ENCODE peak calls at places on chromosomes 1 and 21, in nine cellular contexts. G, F, R, K, N, Q, W, I and A are unnamed samples.

GRCh38 chr1:97849350-97850339 is 71.2 kb downstream of the DPYD start:
- DNase-seq in G (no peak), F (no peak), R (no peak), K (no peak), N (peak), Q (no peak), W (peak), I (no peak), A (peak)

GRCh38 chr1:61490924-61491323 is 234.0 kb downstream of the TM2D1 start:
- DNase-seq in G (no peak), F (no peak), R (no peak), K (no peak), N (no peak), Q (no peak), W (no peak), I (no peak), A (no peak)

GRCh38 chr21:17003221-17003620 is 509.6 kb upstream of the CXADR start:
- DNase-seq in G (no peak), F (no peak), R (no peak), K (no peak), N (peak), Q (no peak), W (no peak), I (no peak), A (peak)

GRCh38 chr1:217528271-217528670 is 102.6 kb downstream of the GPATCH2 start:
- DNase-seq in G (no peak), F (no peak), R (no peak), K (no peak), N (no peak), Q (no peak), W (no peak), I (no peak), A (peak)

GRCh38 chr1:7278045-7278444 is 492.8 kb downstream of the CAMTA1 start:
- DNase-seq in G (no peak), F (no peak), R (no peak), K (no peak), N (no peak), Q (no peak), W (no peak), I (no peak), A (no peak)

GRCh38 chr1:60283690-60284089 is 210.1 kb upstream of the C1orf87 start:
- DNase-seq in G (no peak), F (no peak), R (no peak), K (no peak), N (no peak), Q (no peak), W (no peak), I (no peak), A (no peak)

GRCh38 chr1:228369608-228370438 is 36.8 kb downstream of the TRIM11 start:
- DNase-seq in G (peak), F (peak), R (peak), K (peak), N (no peak), Q (peak), W (no peak), I (peak), A (no peak)

GRCh38 chr1:8303141-8303540 is 14.8 kb upstream of the SLC45A1 start:
- DNase-seq in G (no peak), F (no peak), R (no peak), K (no peak), N (no peak), Q (no peak), W (no peak), I (no peak), A (peak)

GRCh38 chr1:116986531-116987255 is 14.9 kb upstream of the CD101 start:
- DNase-seq in G (no peak), F (no peak), R (no peak), K (no peak), N (no peak), Q (peak), W (no peak), I (no peak), A (no peak)

GRCh38 chr21:17466166-17466565 is 46.7 kb upstream of the CXADR start:
- DNase-seq in G (no peak), F (no peak), R (no peak), K (no peak), N (no peak), Q (no peak), W (no peak), I (no peak), A (peak)

GRCh38 chr1:17356387-17356992 is 15.5 kb upstream of the PADI6 start:
- DNase-seq in G (no peak), F (no peak), R (no peak), K (no peak), N (no peak), Q (no peak), W (no peak), I (no peak), A (no peak)
- H3K4me3 ChIP-seq in G (no peak), F (no peak), R (no peak), K (no peak), N (no peak), Q (no peak), W (no peak), I (no peak), A (no peak)

GRCh38 chr1:155983191-155984023 is 5.1 kb upstream of the ARHGEF2 start:
- DNase-seq in G (peak), F (no peak), R (peak), K (peak), N (peak), Q (no peak), W (peak), I (peak), A (peak)

GRCh38 chr1:155979525-155980343 is 1.4 kb upstream of the ARHGEF2 start:
- DNase-seq in G (peak), F (no peak), R (no peak), K (peak), N (no peak), Q (no peak), W (peak), I (no peak), A (no peak)

GRCh38 chr1:155984341-155984740 is 6.0 kb upstream of the ARHGEF2 start:
- DNase-seq in G (no peak), F (no peak), R (no peak), K (peak), N (no peak), Q (no peak), W (no peak), I (no peak), A (no peak)

GRCh38 chr1:155981266-155982088 is 3.1 kb upstream of the ARHGEF2 start:
- DNase-seq in G (peak), F (no peak), R (no peak), K (peak), N (no peak), Q (no peak), W (peak), I (no peak), A (peak)

GRCh38 chr1:155982106-155982505 is 3.8 kb upstream of the ARHGEF2 start:
- DNase-seq in G (no peak), F (no peak), R (no peak), K (no peak), N (no peak), Q (no peak), W (no peak), I (no peak), A (no peak)
- H3K4me3 ChIP-seq in G (no peak), F (peak), R (no peak), K (no peak), N (peak), Q (no peak), W (no peak), I (peak), A (peak)

GRCh38 chr1:34796990-34797389 is 4.2 kb downstream of the GJA4 start:
- DNase-seq in G (no peak), F (no peak), R (no peak), K (no peak), N (no peak), Q (no peak), W (no peak), I (no peak), A (no peak)
- H3K4me3 ChIP-seq in G (peak), F (no peak), R (no peak), K (no peak), N (no peak), Q (no peak), W (no peak), I (peak), A (no peak)

GRCh38 chr21:37551406-37552355 is 185.1 kb downstream of the DYRK1A start:
- DNase-seq in G (no peak), F (no peak), R (peak), K (no peak), N (no peak), Q (no peak), W (no peak), I (peak), A (peak)
- H3K4me3 ChIP-seq in G (no peak), F (no peak), R (no peak), K (no peak), N (no peak), Q (no peak), W (no peak), I (peak), A (no peak)

DNA sequence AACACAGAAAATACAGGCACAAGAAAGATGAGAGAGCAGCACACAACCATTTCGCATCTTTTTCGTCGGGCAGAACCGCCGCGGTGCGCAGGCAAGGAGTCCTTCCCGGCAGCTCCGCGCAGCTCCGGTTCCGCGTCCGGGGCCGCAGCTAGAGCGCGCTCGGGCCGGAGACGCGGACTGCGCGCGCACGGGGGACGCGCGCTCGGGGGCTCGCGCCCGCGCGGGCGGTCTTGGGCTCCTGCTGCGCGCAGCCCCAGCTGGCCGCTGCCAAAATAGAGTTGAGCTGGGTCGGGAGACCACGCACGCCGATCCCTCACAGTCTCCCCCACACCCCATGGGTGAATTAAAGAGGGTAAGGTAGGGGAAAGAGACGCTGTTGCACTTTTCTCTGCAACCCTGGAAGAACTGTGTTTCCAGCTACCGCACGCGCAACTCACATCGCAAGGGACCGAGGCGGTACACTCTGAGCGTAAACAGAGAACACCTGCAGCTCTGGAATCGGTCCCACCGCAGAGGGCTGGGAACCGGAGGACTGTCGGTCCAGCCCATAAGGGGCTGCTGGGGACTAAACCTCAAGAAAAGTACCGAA is 1.6 kb downstream of the NR5A2 start:
- DNase-seq in G (no peak), F (no peak), R (no peak), K (peak), N (no peak), Q (peak), W (peak), I (no peak), A (no peak)
- H3K4me3 ChIP-seq in G (peak), F (peak), R (peak), K (peak), N (peak), Q (peak), W (peak), I (peak), A (peak)

DNA sequence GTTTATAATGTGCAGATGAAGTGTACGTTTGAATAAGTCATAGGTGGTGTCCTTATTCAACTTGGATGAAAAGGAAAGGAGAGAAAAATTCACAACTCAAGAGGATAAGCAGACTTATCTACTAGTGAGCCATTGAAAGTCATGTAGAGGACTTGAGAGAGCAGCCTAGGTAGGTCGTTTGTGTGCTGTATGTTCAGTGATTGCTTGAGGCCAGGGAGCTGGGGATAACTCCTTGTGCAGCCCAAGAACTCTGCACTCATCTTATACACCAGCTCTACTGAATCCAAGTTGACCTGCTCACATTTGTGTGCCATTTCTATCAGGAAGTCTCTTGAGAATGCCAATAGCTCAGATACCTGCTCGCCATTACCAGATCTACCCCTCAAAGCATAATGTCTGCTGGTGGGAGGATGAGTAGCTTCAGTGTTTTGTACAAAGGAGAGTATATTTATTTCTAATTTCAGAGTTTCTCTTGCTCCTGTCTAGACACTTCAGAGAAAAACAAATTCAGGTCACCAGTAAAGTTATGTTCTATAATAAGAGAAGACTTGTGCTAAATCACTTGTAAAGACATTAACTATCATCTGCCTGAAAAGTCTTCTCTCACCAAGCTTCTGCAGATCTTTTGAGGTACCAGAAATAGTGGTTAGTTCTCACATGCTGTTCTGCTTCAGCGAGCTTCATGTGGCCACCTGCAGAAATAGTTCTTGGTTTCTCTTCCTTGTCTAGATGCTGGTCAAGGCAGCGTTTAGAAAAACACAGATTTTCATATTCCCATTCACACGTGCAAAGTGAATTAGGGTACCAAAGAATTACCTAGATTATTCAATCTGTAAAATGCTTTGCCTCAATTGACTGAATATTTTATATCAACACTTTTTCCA is 10.8 kb downstream of the S1PR1 start:
- DNase-seq in G (no peak), F (no peak), R (no peak), K (no peak), N (no peak), Q (no peak), W (peak), I (no peak), A (no peak)
- H3K4me3 ChIP-seq in G (no peak), F (no peak), R (no peak), K (no peak), N (no peak), Q (no peak), W (no peak), I (no peak), A (no peak)

DNA sequence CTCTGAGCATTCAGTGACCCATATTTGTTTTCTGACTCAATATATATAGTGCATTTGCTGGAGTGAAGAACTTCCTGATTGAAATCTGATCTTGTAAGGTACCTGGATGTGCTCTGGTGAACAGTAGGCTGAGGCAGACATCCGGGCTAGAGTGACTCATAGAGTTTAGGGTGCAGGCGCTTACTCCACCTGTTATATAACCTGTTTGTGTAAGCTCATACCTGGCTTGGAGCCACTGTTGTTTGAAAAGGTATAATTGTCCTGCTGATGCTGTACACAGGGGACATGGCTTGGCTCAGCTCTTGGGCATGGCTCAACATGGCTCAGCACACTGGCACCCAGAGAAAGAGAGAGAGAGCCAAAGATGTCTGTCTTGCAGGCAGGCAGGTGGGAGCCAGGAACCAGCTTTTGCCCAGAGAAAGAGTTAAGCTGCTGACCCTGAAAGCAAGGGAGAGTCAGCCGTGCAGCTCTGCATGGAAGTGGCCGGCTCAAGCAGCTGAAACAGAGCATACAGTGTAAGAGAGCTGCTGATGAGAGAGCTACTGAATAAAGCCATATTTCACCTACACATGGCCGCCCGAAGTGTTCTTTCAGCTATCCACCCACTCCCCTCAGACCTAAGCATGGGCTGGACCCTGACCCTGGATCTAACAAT is 43.2 kb downstream of the GJA5 start:
- DNase-seq in G (no peak), F (no peak), R (no peak), K (no peak), N (no peak), Q (no peak), W (no peak), I (no peak), A (no peak)
- H3K4me3 ChIP-seq in G (no peak), F (no peak), R (no peak), K (no peak), N (no peak), Q (no peak), W (no peak), I (no peak), A (no peak)

DNA sequence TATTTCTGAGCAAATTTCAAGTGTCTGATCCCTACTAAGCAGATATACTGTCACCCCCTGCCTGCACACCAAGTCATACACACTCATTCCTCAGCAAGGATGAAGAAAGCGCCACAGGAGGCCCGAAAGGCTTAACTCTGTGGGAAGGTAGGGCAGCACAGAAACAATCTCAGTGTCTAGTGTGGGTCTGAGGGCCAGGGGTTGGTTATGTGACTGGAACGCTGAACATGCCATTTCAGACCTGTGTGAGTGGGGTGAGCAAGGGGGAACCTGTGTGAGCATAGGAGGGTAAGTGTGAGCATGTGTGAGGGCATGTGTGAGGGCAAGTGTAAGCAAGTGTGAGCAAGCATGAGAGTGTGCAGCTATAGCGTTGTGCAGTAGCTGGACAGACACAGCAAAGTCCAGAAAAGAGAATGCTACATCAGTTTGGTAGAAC is 6.2 kb downstream of the ITPKB start:
- DNase-seq in G (no peak), F (no peak), R (no peak), K (no peak), N (no peak), Q (no peak), W (peak), I (no peak), A (no peak)
- H3K4me3 ChIP-seq in G (no peak), F (no peak), R (no peak), K (no peak), N (no peak), Q (no peak), W (no peak), I (peak), A (no peak)

GRCh38 chr1:3132685-3133084 is 63.7 kb downstream of the PRDM16 start:
- DNase-seq in G (no peak), F (no peak), R (no peak), K (no peak), N (no peak), Q (no peak), W (no peak), I (no peak), A (no peak)

GRCh38 chr1:3133671-3134070 is 64.7 kb downstream of the PRDM16 start:
- DNase-seq in G (no peak), F (no peak), R (no peak), K (no peak), N (no peak), Q (no peak), W (no peak), I (no peak), A (peak)

GRCh38 chr1:3135746-3136455 is 66.9 kb downstream of the PRDM16 start:
- DNase-seq in G (no peak), F (no peak), R (no peak), K (peak), N (no peak), Q (no peak), W (no peak), I (no peak), A (no peak)

GRCh38 chr1:3135073-3135745 is 66.2 kb downstream of the PRDM16 start:
- DNase-seq in G (no peak), F (no peak), R (no peak), K (no peak), N (no peak), Q (no peak), W (no peak), I (no peak), A (no peak)

GRCh38 chr1:3134378-3135072 is 65.5 kb downstream of the PRDM16 start:
- DNase-seq in G (no peak), F (no peak), R (no peak), K (peak), N (no peak), Q (no peak), W (no peak), I (no peak), A (no peak)
- H3K4me3 ChIP-seq in G (no peak), F (no peak), R (no peak), K (no peak), N (no peak), Q (no peak), W (no peak), I (no peak), A (no peak)